ENCODE peak calls at places on chromosomes 6 and 20, in nine cellular contexts. E, Y, I, W, G, N, B, C and A are unnamed samples.

GRCh38 chr6:31120151-31120915 is at the start of gene CDSN:
- DNase-seq in E (no peak), Y (no peak), I (no peak), W (no peak), G (no peak), N (no peak), B (no peak), C (no peak), A (no peak)

GRCh38 chr6:14661188-14661587 is 543.6 kb downstream of the CD83 start:
- DNase-seq in E (no peak), Y (no peak), I (no peak), W (no peak), G (no peak), N (no peak), B (no peak), C (peak; percentile 54), A (peak; percentile 56)

GRCh38 chr6:126373344-126373743 is 33.4 kb downstream of the CENPW start:
- DNase-seq in E (no peak), Y (no peak), I (no peak), W (no peak), G (no peak), N (no peak), B (no peak), C (no peak), A (no peak)

GRCh38 chr6:110093981-110094380 is 85.5 kb downstream of the WASF1 start:
- DNase-seq in E (no peak), Y (no peak), I (no peak), W (no peak), G (no peak), N (no peak), B (no peak), C (no peak), A (no peak)

GRCh38 chr6:43856005-43856765 is 86.2 kb downstream of the VEGFA start:
- DNase-seq in E (no peak), Y (no peak), I (peak; percentile 66), W (no peak), G (no peak), N (peak; percentile 68), B (no peak), C (no peak), A (peak; percentile 35)

GRCh38 chr20:47009784-47010183 is 115.1 kb downstream of the EYA2 start:
- DNase-seq in E (no peak), Y (no peak), I (no peak), W (no peak), G (no peak), N (no peak), B (no peak), C (no peak), A (no peak)

GRCh38 chr6:73691512-73691911 is 4.5 kb upstream of the CD109 start:
- DNase-seq in E (no peak), Y (no peak), I (no peak), W (no peak), G (no peak), N (no peak), B (no peak), C (peak; percentile 16), A (peak; percentile 23)

GRCh38 chr6:53702316-53702715 is 36.8 kb upstream of the KLHL31 start:
- DNase-seq in E (no peak), Y (no peak), I (no peak), W (no peak), G (no peak), N (no peak), B (no peak), C (no peak), A (no peak)

GRCh38 chr6:74605942-74606341 is 599.9 kb downstream of the COL12A1 start:
- DNase-seq in E (no peak), Y (no peak), I (no peak), W (no peak), G (no peak), N (no peak), B (no peak), C (no peak), A (no peak)

GRCh38 chr6:170291271-170292110 is 613 bp upstream of the DLL1 start:
- DNase-seq in E (no peak), Y (peak; percentile 63), I (peak; percentile 92), W (no peak), G (peak; percentile 54), N (peak; percentile 68), B (no peak), C (peak; percentile 52), A (no peak)

GRCh38 chr20:19254086-19254821 is 41.8 kb downstream of the SLC24A3 start:
- DNase-seq in E (no peak), Y (no peak), I (no peak), W (peak; percentile 12), G (no peak), N (no peak), B (no peak), C (no peak), A (no peak)

GRCh38 chr6:46996860-46997641 is 45.1 kb downstream of the ADGRF1 start:
- DNase-seq in E (no peak), Y (no peak), I (no peak), W (no peak), G (no peak), N (no peak), B (no peak), C (no peak), A (no peak)

GRCh38 chr20:602357-602970 is 7.6 kb downstream of the TCF15 start:
- DNase-seq in E (no peak), Y (no peak), I (no peak), W (no peak), G (no peak), N (peak; percentile 39), B (no peak), C (no peak), A (no peak)

GRCh38 chr6:37569317-37569716 is 69.6 kb upstream of the CCDC167 start:
- DNase-seq in E (no peak), Y (no peak), I (no peak), W (no peak), G (no peak), N (no peak), B (no peak), C (no peak), A (no peak)

GRCh38 chr6:134816780-134817179 is 133.1 kb downstream of the ALDH8A1 start:
- DNase-seq in E (no peak), Y (no peak), I (no peak), W (peak; percentile 92), G (no peak), N (no peak), B (no peak), C (no peak), A (no peak)

GRCh38 chr20:37879003-37879599 is 23.8 kb upstream of the VSTM2L start:
- DNase-seq in E (no peak), Y (no peak), I (no peak), W (no peak), G (no peak), N (no peak), B (no peak), C (no peak), A (no peak)

GRCh38 chr20:44646023-44646640 is 5.4 kb downstream of the ADA start:
- DNase-seq in E (no peak), Y (no peak), I (peak; percentile 42), W (peak; percentile 16), G (peak; percentile 11), N (no peak), B (no peak), C (peak; percentile 35), A (peak; percentile 49)

GRCh38 chr20:34300809-34301586 is 2.2 kb downstream of the AHCY start:
- DNase-seq in E (no peak), Y (no peak), I (no peak), W (no peak), G (no peak), N (no peak), B (no peak), C (no peak), A (no peak)

GRCh38 chr6:121647905-121648304 is 212.5 kb downstream of the GJA1 start:
- DNase-seq in E (no peak), Y (no peak), I (no peak), W (peak; percentile 37), G (no peak), N (no peak), B (no peak), C (no peak), A (peak; percentile 83)

GRCh38 chr20:63782051-63782471 is 42.5 kb downstream of the SLC2A4RG start:
- DNase-seq in E (peak; percentile 14), Y (no peak), I (no peak), W (no peak), G (no peak), N (no peak), B (peak; percentile 30), C (peak; percentile 33), A (no peak)

GRCh38 chr20:43682446-43682845 is 15.5 kb downstream of the MYBL2 start:
- DNase-seq in E (no peak), Y (no peak), I (no peak), W (no peak), G (no peak), N (no peak), B (no peak), C (no peak), A (no peak)

GRCh38 chr20:44247676-44248419 is 740 bp downstream of the GDAP1L1 start:
- DNase-seq in E (no peak), Y (no peak), I (peak; percentile 86), W (peak; percentile 1), G (no peak), N (no peak), B (no peak), C (peak; percentile 43), A (peak; percentile 32)

GRCh38 chr20:2508631-2509467 is at the start of gene ZNF343:
- DNase-seq in E (peak; percentile 49), Y (peak; percentile 80), I (peak; percentile 86), W (peak; percentile 39), G (peak; percentile 79), N (peak; percentile 85), B (peak; percentile 42), C (peak; percentile 83), A (peak; percentile 81)

GRCh38 chr6:136753624-136754023 is 38.7 kb downstream of the MAP3K5 start:
- DNase-seq in E (no peak), Y (no peak), I (no peak), W (no peak), G (no peak), N (no peak), B (peak; percentile 32), C (peak; percentile 65), A (no peak)

GRCh38 chr20:48928832-48929725 is 7.6 kb downstream of the ARFGEF2 start:
- DNase-seq in E (no peak), Y (no peak), I (no peak), W (peak; percentile 17), G (no peak), N (no peak), B (no peak), C (no peak), A (peak; percentile 67)

GRCh38 chr6:151240036-151240685 is 394 bp downstream of the AKAP12 start:
- DNase-seq in E (no peak), Y (peak; percentile 91), I (peak; percentile 94), W (peak; percentile 52), G (peak; percentile 89), N (peak; percentile 66), B (no peak), C (peak; percentile 72), A (peak; percentile 78)

GRCh38 chr20:40678286-40678835 is 10.7 kb downstream of the MAFB start:
- DNase-seq in E (no peak), Y (no peak), I (no peak), W (no peak), G (no peak), N (no peak), B (no peak), C (no peak), A (no peak)

GRCh38 chr6:42182101-42182500 is 8.9 kb downstream of the GUCA1A start:
- DNase-seq in E (no peak), Y (no peak), I (no peak), W (no peak), G (no peak), N (no peak), B (no peak), C (no peak), A (no peak)

GRCh38 chr6:19342616-19343015 is 494.6 kb upstream of the ID4 start:
- DNase-seq in E (no peak), Y (no peak), I (no peak), W (no peak), G (no peak), N (no peak), B (no peak), C (no peak), A (peak; percentile 43)